ENCODE peak calls at places on chromosomes 4 and X, in nine cellular contexts. F, Y, Z, B, E, J, R, H and C are unnamed samples.

GRCh38 chrX:133249659-133250058 is 31.5 kb upstream of the TFDP3 start:
- DNase-seq in F (no peak), Y (no peak), Z (no peak), B (no peak), E (no peak), J (no peak), R (no peak), H (peak; percentile 20), C (no peak)

GRCh38 chr4:158133551-158133950 is 39.3 kb downstream of the GASK1B start:
- DNase-seq in F (no peak), Y (no peak), Z (no peak), B (no peak), E (no peak), J (no peak), R (no peak), H (no peak), C (no peak)

GRCh38 chr4:2934077-2934812 is 29.0 kb downstream of the NOP14 start:
- DNase-seq in F (peak; percentile 38), Y (peak; percentile 96), Z (peak; percentile 76), B (no peak), E (peak; percentile 67), J (peak; percentile 41), R (no peak), H (no peak), C (no peak)

GRCh38 chrX:40843643-40844042 is 108.3 kb upstream of the MED14 start:
- DNase-seq in F (no peak), Y (no peak), Z (no peak), B (no peak), E (no peak), J (no peak), R (no peak), H (no peak), C (no peak)

GRCh38 chr4:173074501-173074946 is 94.1 kb upstream of the GALNT7 start:
- DNase-seq in F (peak; percentile 64), Y (no peak), Z (peak; percentile 11), B (peak; percentile 65), E (no peak), J (no peak), R (peak; percentile 68), H (no peak), C (peak; percentile 89)

GRCh38 chrX:54182194-54182863 is 725 bp downstream of the FAM120C start:
- DNase-seq in F (no peak), Y (peak; percentile 91), Z (peak; percentile 62), B (no peak), E (peak; percentile 78), J (peak; percentile 49), R (no peak), H (peak; percentile 56), C (no peak)

GRCh38 chr4:78629991-78630541 is 78.5 kb downstream of the ANXA3 start:
- DNase-seq in F (no peak), Y (no peak), Z (no peak), B (no peak), E (peak; percentile 36), J (no peak), R (no peak), H (no peak), C (no peak)

GRCh38 chr4:173913496-173913895 is 370.0 kb downstream of the FBXO8 start:
- DNase-seq in F (no peak), Y (no peak), Z (no peak), B (no peak), E (no peak), J (no peak), R (no peak), H (no peak), C (no peak)

GRCh38 chrX:15055146-15055930 is 182.1 kb downstream of the MOSPD2 start:
- DNase-seq in F (peak; percentile 0), Y (no peak), Z (no peak), B (peak; percentile 13), E (no peak), J (no peak), R (no peak), H (no peak), C (peak; percentile 53)

GRCh38 chr4:166460769-166461550 is 587.9 kb downstream of the TLL1 start:
- DNase-seq in F (peak; percentile 7), Y (no peak), Z (no peak), B (no peak), E (no peak), J (no peak), R (no peak), H (no peak), C (no peak)

GRCh38 chr4:97643179-97643578 is 500.1 kb downstream of the STPG2 start:
- DNase-seq in F (no peak), Y (no peak), Z (no peak), B (no peak), E (no peak), J (no peak), R (no peak), H (no peak), C (no peak)

GRCh38 chr4:38510201-38510600 is 153.8 kb upstream of the KLF3 start:
- DNase-seq in F (no peak), Y (no peak), Z (no peak), B (no peak), E (no peak), J (no peak), R (no peak), H (no peak), C (no peak)

GRCh38 chr4:56307423-56307822 is 79.9 kb downstream of the AASDH start:
- DNase-seq in F (peak; percentile 9), Y (no peak), Z (no peak), B (no peak), E (no peak), J (no peak), R (no peak), H (no peak), C (peak; percentile 100)

GRCh38 chr4:7571001-7571400 is 136.3 kb upstream of the PSAPL1 start:
- DNase-seq in F (no peak), Y (no peak), Z (no peak), B (no peak), E (no peak), J (no peak), R (no peak), H (no peak), C (no peak)

DNA sequence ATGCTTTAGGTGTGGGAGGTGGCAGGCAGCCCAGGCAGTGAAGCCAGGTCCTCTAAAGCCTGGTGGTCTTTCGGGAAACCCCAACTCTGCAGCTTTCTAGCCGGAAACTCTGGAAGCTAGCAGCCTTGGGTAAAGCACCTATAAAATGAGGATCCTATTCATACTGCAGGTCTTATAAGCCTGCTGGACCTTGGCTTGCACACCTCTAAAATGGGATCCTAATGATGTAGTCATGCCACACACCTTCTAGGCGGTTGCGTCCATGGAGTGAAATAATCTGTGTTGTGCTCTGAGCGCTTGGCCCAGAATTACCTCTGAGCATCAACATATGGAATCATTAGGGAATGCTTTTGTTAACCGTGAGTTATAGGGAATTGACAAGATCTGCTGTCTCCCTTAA is 36.0 kb upstream of the STS start:
- DNase-seq in F (no peak), Y (no peak), Z (no peak), B (no peak), E (no peak), J (no peak), R (no peak), H (no peak), C (no peak)
- H3K4me3 ChIP-seq in F (no peak overlapping the region), Y (no peak overlapping the region), Z (no peak overlapping the region), B (no peak overlapping the region), E (no peak overlapping the region), J (no peak overlapping the region), R (no peak overlapping the region), H (no peak overlapping the region), C (no peak overlapping the region)

GRCh38 chr4:154349829-154350228 is 141.8 kb downstream of the DCHS2 start:
- DNase-seq in F (peak; percentile 6), Y (no peak), Z (no peak), B (no peak), E (no peak), J (no peak), R (no peak), H (peak; percentile 18), C (no peak)
- TF ChIP-seq CTCF in F (peak; percentile 61), Y (no peak), Z (no peak), B (peak; percentile 37), E (no peak), J (no peak), R (peak; percentile 33), H (peak; percentile 41), C (peak; percentile 69)

DNA sequence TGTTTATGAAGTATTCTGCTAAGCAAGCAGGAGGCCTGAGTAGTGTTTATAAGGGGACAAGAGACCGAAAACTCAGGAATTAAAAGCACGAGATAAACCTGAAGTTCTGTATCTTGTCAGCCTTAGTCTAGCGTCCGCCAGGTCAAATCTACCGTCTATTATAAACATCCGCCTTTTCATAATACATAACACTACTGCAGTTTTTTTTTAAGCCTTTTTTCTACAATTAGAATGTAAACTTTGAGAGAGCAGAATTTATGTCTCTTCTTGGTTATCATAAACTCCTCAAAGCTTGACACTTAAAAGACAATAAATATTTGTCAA is 117.3 kb downstream of the CHRNA9 start:
- DNase-seq in F (no peak), Y (no peak), Z (no peak), B (no peak), E (no peak), J (no peak), R (no peak), H (no peak), C (no peak)
- H3K4me3 ChIP-seq in F (no peak overlapping the region), Y (no peak overlapping the region), Z (no peak overlapping the region), B (no peak overlapping the region), E (peak overlapping the region; percentile 3), J (no peak overlapping the region), R (no peak overlapping the region), H (no peak overlapping the region), C (no peak overlapping the region)

GRCh38 chr4:148998719-148999118 is 556.5 kb upstream of the NR3C2 start:
- DNase-seq in F (peak; percentile 10), Y (no peak), Z (no peak), B (no peak), E (no peak), J (no peak), R (peak; percentile 2), H (peak; percentile 19), C (no peak)
- TF ChIP-seq CTCF in F (peak; percentile 57), Y (no peak), Z (no peak), B (peak; percentile 54), E (no peak), J (no peak), R (peak; percentile 28), H (peak; percentile 49), C (peak; percentile 59)

DNA sequence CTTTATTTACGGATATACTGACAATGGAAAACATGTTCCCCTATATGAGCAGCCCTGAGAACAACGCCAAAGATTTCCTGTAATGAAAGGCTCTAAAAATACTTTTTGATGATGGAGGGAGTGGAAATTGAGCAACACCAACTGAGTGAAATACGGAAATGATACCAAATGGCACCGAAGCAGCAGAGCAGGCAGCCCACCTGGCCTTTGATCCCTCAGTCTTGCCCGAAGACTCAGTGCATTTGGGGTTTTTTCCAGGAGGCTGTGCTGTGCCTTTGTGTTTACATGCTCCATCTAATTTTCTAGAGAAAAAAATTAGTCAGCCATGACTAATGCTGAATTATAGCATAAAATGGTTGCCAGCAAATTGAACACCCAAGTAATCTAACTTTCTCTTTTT is 169.9 kb upstream of the RBPJ start:
- DNase-seq in F (no peak), Y (no peak), Z (no peak), B (no peak), E (no peak), J (no peak), R (no peak), H (no peak), C (no peak)
- H3K4me3 ChIP-seq in F (no peak overlapping the region), Y (no peak overlapping the region), Z (no peak overlapping the region), B (no peak overlapping the region), E (no peak overlapping the region), J (no peak overlapping the region), R (no peak overlapping the region), H (no peak overlapping the region), C (no peak overlapping the region)

DNA sequence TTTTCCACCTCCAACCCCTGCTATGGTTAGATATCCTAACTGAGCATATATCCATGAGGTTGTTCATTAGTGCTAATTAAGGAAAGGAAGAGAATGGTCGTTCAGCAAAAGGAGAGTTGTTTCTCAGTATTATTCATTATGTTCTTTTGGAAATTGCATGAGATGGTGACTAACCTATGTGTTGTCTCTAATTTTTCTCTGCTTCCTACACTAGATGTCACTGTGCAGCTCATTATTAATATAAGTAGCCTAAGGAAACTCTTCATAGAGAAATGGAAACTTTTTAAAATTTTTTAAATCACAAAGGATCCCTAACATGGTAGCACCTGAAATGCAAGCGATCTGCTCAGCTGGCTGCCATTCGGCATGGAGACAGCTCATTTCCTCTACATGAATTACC is 67.7 kb upstream of the FAM9A start:
- DNase-seq in F (no peak), Y (no peak), Z (no peak), B (no peak), E (no peak), J (no peak), R (no peak), H (no peak), C (no peak)
- TF ChIP-seq CTCF in F (peak; percentile 10), Y (no peak), Z (no peak), B (peak; percentile 28), E (no peak), J (no peak), R (no peak), H (peak; percentile 12), C (peak; percentile 32)